ENCODE peak calls at places on chromosomes 2 and 18, in nine cellular contexts. P is astrocyte of the spinal cord; D is activated T-cell treated with anti-CD3 and anti-CD28 coated beads for 48 hours; V is psoas muscle; U is stimulated activated naive CD8-positive, alpha-beta T cell treated with anti-CD3 and anti-CD28 coated beads, Interleukin-15, Interleukin-2, amounts not matched to agents 100 U/mL and 50 U/mL, for 24 hours; F is kidney tubule cell; G is HT-29; A is C1 segment of cervical spinal cord; S is cardiac fibroblast. E is an unnamed sample.

GRCh38 chr18:40355701-40356100 is 1599.3 kb upstream of the PIK3C3 start:
- DNase-seq in P (peak), D (no peak), V (no peak), U (no peak), F (peak), G (no peak), A (no peak), S (peak), E (no peak)

GRCh38 chr18:74082476-74083070 is 65.1 kb downstream of the FBXO15 start:
- DNase-seq in P (peak), D (peak), V (no peak), U (peak), F (peak), G (peak), A (no peak), S (peak), E (peak)

GRCh38 chr18:69763002-69763401 is 184.7 kb downstream of the CD226 start:
- DNase-seq in P (no peak), D (no peak), V (no peak), U (no peak), F (no peak), G (no peak), A (no peak), S (no peak), E (no peak)

GRCh38 chr2:172294983-172295382 is 132.4 kb upstream of the ITGA6 start:
- DNase-seq in P (no peak), D (no peak), V (no peak), U (no peak), F (no peak), G (no peak), A (no peak), S (no peak), E (no peak)

GRCh38 chr18:55421612-55422381 is 166.2 kb downstream of the TCF4 start:
- DNase-seq in P (peak), D (no peak), V (no peak), U (no peak), F (no peak), G (no peak), A (peak), S (peak), E (no peak)

GRCh38 chr2:233435436-233436190 is 81.3 kb downstream of the DGKD start:
- DNase-seq in P (no peak), D (no peak), V (no peak), U (no peak), F (no peak), G (no peak), A (no peak), S (no peak), E (no peak)

GRCh38 chr2:200056105-200056504 is 100.7 kb downstream of the MAIP1 start:
- DNase-seq in P (no peak), D (no peak), V (no peak), U (no peak), F (no peak), G (no peak), A (no peak), S (peak), E (no peak)

GRCh38 chr2:191677091-191677645 is 768 bp upstream of the NABP1 start:
- DNase-seq in P (peak), D (peak), V (no peak), U (peak), F (peak), G (no peak), A (no peak), S (peak), E (no peak)

GRCh38 chr2:237600205-237600846 is 9.8 kb upstream of the RAB17 start:
- DNase-seq in P (no peak), D (no peak), V (peak), U (no peak), F (peak), G (no peak), A (peak), S (peak), E (peak)

GRCh38 chr18:48534364-48534763 is 4.5 kb upstream of the CTIF start:
- DNase-seq in P (peak), D (no peak), V (no peak), U (no peak), F (peak), G (no peak), A (no peak), S (peak), E (no peak)

GRCh38 chr2:36743954-36744353 is 47.4 kb downstream of the VIT start:
- DNase-seq in P (no peak), D (no peak), V (no peak), U (no peak), F (no peak), G (no peak), A (no peak), S (no peak), E (no peak)

GRCh38 chr2:142140434-142140845 is 9.6 kb upstream of the LRP1B start:
- DNase-seq in P (peak), D (no peak), V (no peak), U (no peak), F (peak), G (peak), A (peak), S (peak), E (peak)

GRCh38 chr2:127047054-127047453 is 59.9 kb downstream of the BIN1 start:
- DNase-seq in P (no peak), D (no peak), V (peak), U (no peak), F (no peak), G (no peak), A (no peak), S (no peak), E (no peak)

GRCh38 chr2:155209696-155210449 is 511.4 kb downstream of the KCNJ3 start:
- DNase-seq in P (no peak), D (no peak), V (no peak), U (no peak), F (no peak), G (no peak), A (no peak), S (no peak), E (no peak)

GRCh38 chr2:105179469-105180372 is 61.8 kb upstream of the GPR45 start:
- DNase-seq in P (peak), D (no peak), V (peak), U (no peak), F (peak), G (peak), A (no peak), S (peak), E (no peak)

GRCh38 chr2:241558532-241559488 is at the start of gene BOK:
- DNase-seq in P (peak), D (no peak), V (peak), U (peak), F (peak), G (peak), A (peak), S (peak), E (peak)

GRCh38 chr2:61554604-61555003 is 16.4 kb upstream of the XPO1 start:
- DNase-seq in P (no peak), D (no peak), V (no peak), U (no peak), F (no peak), G (no peak), A (no peak), S (no peak), E (no peak)

E was measured in foreskin melanocyte.